ENCODE peak calls at places on chromosomes 12 and 14, in eight cellular contexts. M is nucleus accumbens, L is A673, P is GM18507, T is kidney, S is HL-60, C is HuH-7.5, W is NT2/D1. R is an unnamed sample.

GRCh38 chr14:61885203-61885961 is 123.2 kb downstream of the SNAPC1 start:
- DNase-seq in C (no peak), M (no peak), W (no peak), L (no peak), S (no peak), T (no peak), P (no peak), R (no peak)

GRCh38 chr14:28303248-28303647 is 463.3 kb upstream of the FOXG1 start:
- DNase-seq in L (no peak), P (no peak), T (no peak), C (no peak), S (no peak), W (no peak), M (no peak), R (no peak)

GRCh38 chr14:76591270-76591669 is 170.0 kb upstream of the VASH1 start:
- DNase-seq in L (peak), M (no peak), S (no peak), P (no peak), C (no peak), W (no peak), T (no peak), R (no peak)

GRCh38 chr12:2354151-2354991 is 301.6 kb downstream of the CACNA1C start:
- DNase-seq in M (no peak), P (no peak), W (no peak), C (no peak), L (no peak), S (peak), T (no peak), R (no peak)

GRCh38 chr14:51357250-51357649 is 117.2 kb downstream of the TMX1 start:
- DNase-seq in L (peak), S (no peak), C (no peak), W (no peak), T (no peak), M (no peak), P (no peak), R (no peak)

GRCh38 chr12:111785651-111786050 is 18.9 kb downstream of the ALDH2 start:
- DNase-seq in C (no peak), T (no peak), L (no peak), S (no peak), M (no peak), P (no peak), W (no peak), R (no peak)

GRCh38 chr12:80192087-80192486 is 92.8 kb downstream of the OTOGL start:
- DNase-seq in W (no peak), S (no peak), L (no peak), P (no peak), C (no peak), M (no peak), T (no peak), R (no peak)

GRCh38 chr12:6430124-6430989 is 14.4 kb upstream of the CD27 start:
- DNase-seq in L (peak), P (no peak), W (no peak), T (peak), S (peak), M (peak), C (no peak), R (no peak)

GRCh38 chr14:75479770-75480600 is 42.3 kb upstream of the BATF start:
- DNase-seq in M (no peak), P (peak), S (peak), L (no peak), C (no peak), W (peak), T (no peak), R (peak)

GRCh38 chr12:39722511-39722910 is 102.9 kb upstream of the ABCD2 start:
- DNase-seq in C (no peak), M (no peak), T (no peak), S (no peak), W (no peak), L (no peak), P (no peak), R (no peak)

GRCh38 chr12:11666131-11666530 is 16.7 kb downstream of the ETV6 start:
- DNase-seq in C (no peak), L (no peak), W (no peak), T (no peak), S (no peak), M (no peak), P (no peak), R (no peak)

GRCh38 chr14:102663031-102663430 is 70.6 kb downstream of the RCOR1 start:
- DNase-seq in M (no peak), C (no peak), W (peak), P (no peak), L (peak), S (peak), T (no peak), R (no peak)

GRCh38 chr14:33386140-33386539 is 447.5 kb downstream of the NPAS3 start:
- DNase-seq in L (no peak), C (no peak), M (no peak), P (no peak), W (no peak), S (no peak), T (no peak), R (no peak)

GRCh38 chr14:90677484-90678045 is 138.7 kb downstream of the TTC7B start:
- DNase-seq in C (no peak), P (no peak), T (no peak), L (no peak), S (no peak), W (no peak), M (no peak), R (no peak)

GRCh38 chr14:103763730-103764488 is 48.3 kb downstream of the ZFYVE21 start:
- DNase-seq in T (no peak), L (no peak), C (no peak), S (peak), P (no peak), W (no peak), M (no peak), R (no peak)

GRCh38 chr14:52007637-52008036 is 18.3 kb downstream of the RTRAF start:
- DNase-seq in T (no peak), L (no peak), C (no peak), W (no peak), M (no peak), S (no peak), P (no peak), R (no peak)

GRCh38 chr14:55749201-55749812 is 169.3 kb downstream of the KTN1 start:
- DNase-seq in L (peak), W (no peak), S (peak), T (no peak), M (no peak), C (no peak), P (no peak), R (no peak)

GRCh38 chr12:112001555-112001954 is 11.4 kb downstream of the TMEM116 start:
- DNase-seq in C (no peak), M (no peak), T (no peak), L (no peak), P (no peak), S (no peak), W (no peak), R (no peak)

GRCh38 chr14:49366416-49366815 is 219.8 kb downstream of the RPS29 start:
- DNase-seq in T (no peak), C (no peak), L (no peak), W (peak), P (no peak), M (no peak), S (no peak), R (no peak)

GRCh38 chr14:75267141-75267601 is 11.5 kb upstream of the FOS start:
- DNase-seq in T (no peak), S (no peak), C (no peak), L (peak), M (no peak), W (no peak), P (no peak), R (no peak)

GRCh38 chr12:4153343-4153892 is 120.1 kb upstream of the CCND2 start:
- DNase-seq in M (no peak), C (no peak), P (peak), T (no peak), L (no peak), S (peak), W (no peak), R (peak)

GRCh38 chr14:100440207-100440631 is 117.1 kb downstream of the SLC25A47 start:
- DNase-seq in P (no peak), C (peak), W (no peak), L (peak), S (peak), M (peak), T (peak), R (no peak)

GRCh38 chr14:77760381-77761204 is at the start of gene SNW1:
- DNase-seq in L (peak), T (peak), S (peak), P (peak), C (peak), W (peak), M (peak), R (peak)

GRCh38 chr12:54967461-54967860 is 17.1 kb downstream of the TESPA1 start:
- DNase-seq in L (no peak), C (no peak), T (no peak), M (no peak), P (no peak), W (no peak), S (no peak), R (no peak)

GRCh38 chr12:96258451-96258933 is 64.3 kb downstream of the ELK3 start:
- DNase-seq in M (no peak), W (no peak), T (no peak), P (no peak), S (no peak), L (peak), C (no peak), R (no peak)

GRCh38 chr14:53824061-53824460 is 132.6 kb downstream of the BMP4 start:
- DNase-seq in T (no peak), P (no peak), M (no peak), L (no peak), W (no peak), C (no peak), S (no peak), R (no peak)

R was measured in GM12892.